ENCODE peak calls at places on chromosomes 16 and 17, in ten cellular contexts. T is aorta; W is H9; V is CD8-positive, alpha-beta T cell; A is endothelial cell of umbilical vein; C is mucosa of descending colon; N is psoas muscle; P is left lung; K is cardiac muscle cell; H is testis. X is an unnamed sample. For H3K4me1, the result is how much of the 10 kb centered on the place peaks cover.

GRCh38 chr17:42413464-42414040 is 9.5 kb downstream of the CAVIN1 start:
- DNase-seq in V (no peak), N (no peak), K (no peak), A (no peak), H (no peak), C (no peak), T (peak), W (no peak), P (no peak), X (no peak)

GRCh38 chr16:56944954-56945839 is 13.3 kb downstream of the HERPUD1 start:
- DNase-seq in K (no peak), N (no peak), A (no peak), H (peak), V (no peak), W (no peak), T (no peak), P (no peak), C (no peak), X (no peak)

GRCh38 chr17:3552916-3553315 is 4.7 kb downstream of the TRPV3 start:
- DNase-seq in A (no peak), V (no peak), T (no peak), H (no peak), N (no peak), K (no peak), C (no peak), P (no peak), W (peak), X (no peak)

GRCh38 chr17:81666092-81666341 is 388 bp downstream of the OXLD1 start:
- DNase-seq in P (no peak), A (no peak), C (no peak), N (no peak), H (peak), V (no peak), T (no peak), W (peak), K (peak), X (no peak)

GRCh38 chr16:7113949-7114348 is 218.7 kb upstream of the RBFOX1 start:
- DNase-seq in T (no peak), W (no peak), A (no peak), K (no peak), H (no peak), N (no peak), V (no peak), P (no peak), C (no peak), X (no peak)

GRCh38 chr16:71467810-71468209 is 5.8 kb upstream of the ZNF23 start:
- DNase-seq in K (peak), T (no peak), P (no peak), N (no peak), H (peak), A (peak), W (peak), V (no peak), C (peak), X (no peak)

GRCh38 chr16:88505405-88506082 is 52.5 kb downstream of the ZFPM1 start:
- DNase-seq in T (no peak), V (peak), H (peak), C (peak), A (no peak), N (peak), W (peak), P (no peak), K (peak), X (no peak)

GRCh38 chr17:1649116-1649843 is 386 bp downstream of the RILP start:
- DNase-seq in V (no peak), W (no peak), H (peak), N (peak), A (peak), K (peak), P (peak), T (peak), C (peak), X (no peak)

GRCh38 chr16:80158766-80159165 is 382.0 kb upstream of the DYNLRB2 start:
- DNase-seq in T (no peak), W (no peak), V (no peak), C (no peak), H (no peak), A (peak), P (no peak), N (no peak), K (no peak), X (no peak)

GRCh38 chr17:34859652-34860051 is 101.6 kb downstream of the CCT6B start:
- DNase-seq in K (no peak), C (no peak), T (no peak), H (no peak), W (no peak), V (no peak), P (no peak), N (no peak), A (no peak), X (no peak)

DNA sequence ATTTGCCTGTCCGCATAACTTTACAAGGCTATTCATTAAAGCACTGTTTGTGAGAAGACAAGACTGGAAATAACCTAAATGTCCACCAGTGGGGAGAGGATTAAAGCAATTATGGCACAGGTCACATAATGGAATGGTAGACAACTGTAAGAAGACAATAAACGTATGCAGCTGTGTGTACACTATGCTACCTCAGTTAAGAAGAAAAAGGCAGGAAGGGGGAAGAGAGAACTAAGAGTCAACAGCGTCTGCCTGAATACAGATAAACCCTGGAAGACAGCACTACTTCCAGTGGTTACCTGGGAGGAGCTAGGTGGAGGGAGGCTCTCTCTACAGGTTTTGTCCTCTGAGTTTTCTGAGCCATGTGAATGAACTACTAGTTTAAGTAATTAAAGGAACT is 15.3 kb downstream of the CREBBP start:
- DNase-seq in W (no peak), K (no peak), T (no peak), C (no peak), H (no peak), A (no peak), N (no peak), P (no peak), V (no peak), X (no peak)
- H3K4me1 ChIP-seq in W (under half), K (under half), T (under half), C (under half), H (under half), A (under half), N (half or more), P (half or more), V (half or more), X (half or more)

DNA sequence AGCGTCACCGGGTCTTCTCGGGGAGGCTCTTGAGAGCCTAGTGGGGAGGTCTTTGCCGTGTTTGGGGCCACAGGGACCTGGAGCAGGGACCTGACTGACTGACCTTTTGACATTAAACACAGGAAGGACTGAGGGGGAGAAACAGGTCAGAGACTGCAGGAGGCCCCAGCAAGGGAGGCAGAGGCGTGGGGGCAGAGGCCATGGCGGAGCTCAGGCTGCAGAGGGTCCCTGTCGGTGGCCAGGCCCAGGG is 41.6 kb upstream of the GSE1 start:
- DNase-seq in N (no peak), K (no peak), A (no peak), C (peak), W (no peak), T (no peak), P (peak), V (no peak), H (no peak), X (no peak)
- H3K4me1 ChIP-seq in N (half or more), K (half or more), A (under half), C (half or more), W (under half), T (under half), P (half or more), V (half or more), H (half or more), X (half or more)

GRCh38 chr16:64132686-64133085 is 989.2 kb downstream of the CDH11 start:
- DNase-seq in K (no peak), A (no peak), H (no peak), V (no peak), W (no peak), N (no peak), C (no peak), T (no peak), P (no peak), X (no peak)

GRCh38 chr16:64133396-64133795 is 988.5 kb downstream of the CDH11 start:
- DNase-seq in C (no peak), K (no peak), T (no peak), H (peak), W (no peak), A (no peak), N (no peak), P (no peak), V (no peak), X (no peak)

GRCh38 chr16:64131423-64131822 is 990.4 kb downstream of the CDH11 start:
- DNase-seq in V (no peak), N (no peak), W (no peak), P (no peak), C (no peak), K (no peak), H (no peak), T (no peak), A (no peak), X (no peak)

GRCh38 chr16:64132190-64132589 is 989.7 kb downstream of the CDH11 start:
- DNase-seq in T (no peak), K (no peak), P (no peak), H (no peak), A (no peak), W (no peak), V (no peak), N (no peak), C (no peak), X (no peak)

DNA sequence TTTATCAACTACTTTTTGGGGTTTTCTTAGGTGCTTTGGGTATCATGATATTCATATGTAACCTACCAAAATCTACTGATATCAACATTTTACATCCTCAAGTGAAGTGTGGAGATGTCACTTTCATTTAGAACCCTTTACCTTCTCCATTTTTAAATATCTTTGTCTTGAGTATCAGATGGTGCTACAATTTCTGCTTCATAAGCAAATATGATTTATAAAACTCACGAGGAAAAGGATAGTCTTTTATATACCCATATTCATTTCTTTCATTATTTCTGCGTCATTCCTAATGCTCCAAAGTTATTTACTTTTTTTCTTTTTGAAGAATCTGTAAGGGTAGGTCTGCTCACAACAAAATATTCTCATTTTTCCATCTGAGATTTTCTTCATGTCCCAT is 991.7 kb downstream of the CDH11 start:
- DNase-seq in A (no peak), T (no peak), P (no peak), H (no peak), W (no peak), C (no peak), K (no peak), V (no peak), N (no peak), X (no peak)
- H3K4me1 ChIP-seq in A (under half), T (under half), P (under half), H (under half), W (under half), C (under half), K (under half), V (under half), N (under half), X (under half)

GRCh38 chr17:78785663-78786057 is 3.6 kb upstream of the CYTH1 start:
- DNase-seq in P (no peak), C (no peak), T (no peak), H (no peak), K (no peak), W (no peak), V (no peak), N (no peak), A (no peak), X (no peak)

GRCh38 chr17:78783711-78784396 is 1.8 kb upstream of the CYTH1 start:
- DNase-seq in H (no peak), A (no peak), N (no peak), C (no peak), V (no peak), K (peak), P (no peak), T (no peak), W (no peak), X (no peak)

GRCh38 chr17:78785011-78785662 is 3.1 kb upstream of the CYTH1 start:
- DNase-seq in P (no peak), N (no peak), T (no peak), H (no peak), C (no peak), A (no peak), V (no peak), K (no peak), W (no peak), X (no peak)

GRCh38 chr17:78781339-78782304 is at the start of gene CYTH1:
- DNase-seq in W (peak), K (peak), H (peak), P (peak), V (peak), N (peak), T (peak), A (peak), C (peak), X (no peak)

DNA sequence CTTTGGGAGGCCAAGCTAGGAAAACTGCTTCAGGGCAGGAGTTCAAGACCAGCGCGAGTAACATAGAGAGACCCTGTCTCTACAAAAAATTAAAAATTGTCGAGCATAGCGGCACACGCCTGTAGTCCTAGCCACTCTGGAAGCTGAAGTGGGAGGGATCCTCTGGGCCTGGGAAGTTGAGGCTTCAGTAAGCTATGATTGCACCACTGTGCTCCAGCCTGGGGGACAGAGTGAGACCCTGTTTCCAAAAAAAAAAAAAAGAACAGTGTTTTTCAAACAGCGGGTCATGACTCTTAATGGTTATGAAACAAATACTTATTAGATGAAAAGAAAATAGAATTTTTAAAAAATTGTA is 2.3 kb upstream of the CYTH1 start:
- DNase-seq in T (no peak), W (no peak), A (no peak), H (no peak), C (no peak), N (no peak), K (no peak), P (no peak), V (no peak), X (no peak)
- H3K4me1 ChIP-seq in T (under half), W (under half), A (under half), H (under half), C (under half), N (under half), K (under half), P (under half), V (half or more), X (under half)

GRCh38 chr17:64499805-64500486 is 3.1 kb upstream of the POLG2 start:
- DNase-seq in N (no peak), V (no peak), A (no peak), W (no peak), C (no peak), H (no peak), T (no peak), K (peak), P (no peak), X (no peak)

GRCh38 chr17:64502021-64502420 is 4.1 kb downstream of the DDX5 start:
- DNase-seq in W (no peak), K (no peak), C (no peak), A (no peak), V (no peak), T (no peak), H (no peak), P (no peak), N (no peak), X (no peak)

GRCh38 chr17:64500923-64501765 is 4.3 kb upstream of the POLG2 start:
- DNase-seq in H (no peak), N (no peak), V (no peak), W (no peak), T (no peak), A (no peak), K (peak), C (no peak), P (no peak), X (no peak)

GRCh38 chr17:64498308-64499203 is 1.7 kb upstream of the POLG2 start:
- DNase-seq in N (no peak), V (no peak), P (no peak), A (no peak), C (no peak), W (no peak), K (peak), H (no peak), T (no peak), X (no peak)

DNA sequence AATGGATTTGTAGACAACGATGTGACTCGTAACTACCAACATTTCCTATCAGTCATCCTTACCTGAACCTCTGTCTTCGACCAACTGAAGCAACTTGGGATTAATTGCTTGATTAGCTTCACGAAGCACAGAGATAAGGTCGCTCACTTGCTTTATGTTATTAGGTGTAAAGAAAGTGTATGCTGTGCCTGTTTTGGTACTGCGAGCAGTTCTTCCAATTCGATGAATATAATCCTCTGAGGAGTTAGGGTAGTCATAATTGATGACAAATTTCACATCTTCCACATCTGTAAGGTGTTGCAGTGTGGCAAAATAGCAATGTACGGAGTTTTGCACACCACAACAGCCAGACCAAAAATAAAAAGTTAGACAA is 3.6 kb upstream of the POLG2 start:
- DNase-seq in N (no peak), K (peak), P (no peak), V (no peak), A (no peak), T (no peak), C (no peak), W (no peak), H (no peak), X (no peak)
- H3K4me1 ChIP-seq in N (under half), K (under half), P (half or more), V (half or more), A (half or more), T (under half), C (half or more), W (under half), H (under half), X (half or more)

GRCh38 chr17:29706045-29706431 is 83.3 kb upstream of the CORO6 start:
- DNase-seq in K (no peak), T (no peak), V (no peak), P (no peak), C (no peak), A (no peak), N (no peak), H (no peak), W (no peak), X (no peak)

GRCh38 chr17:29710891-29711418 is 88.2 kb upstream of the CORO6 start:
- DNase-seq in C (no peak), K (no peak), H (no peak), W (no peak), P (no peak), T (no peak), N (no peak), V (no peak), A (no peak), X (peak)

GRCh38 chr17:29709861-29710849 is 87.4 kb upstream of the CORO6 start:
- DNase-seq in P (no peak), C (no peak), V (no peak), N (no peak), W (no peak), H (no peak), T (no peak), A (no peak), K (no peak), X (no peak)

GRCh38 chr17:29705352-29705751 is 82.6 kb upstream of the CORO6 start:
- DNase-seq in V (no peak), T (no peak), P (no peak), H (no peak), N (no peak), K (no peak), W (no peak), C (no peak), A (no peak), X (no peak)

DNA sequence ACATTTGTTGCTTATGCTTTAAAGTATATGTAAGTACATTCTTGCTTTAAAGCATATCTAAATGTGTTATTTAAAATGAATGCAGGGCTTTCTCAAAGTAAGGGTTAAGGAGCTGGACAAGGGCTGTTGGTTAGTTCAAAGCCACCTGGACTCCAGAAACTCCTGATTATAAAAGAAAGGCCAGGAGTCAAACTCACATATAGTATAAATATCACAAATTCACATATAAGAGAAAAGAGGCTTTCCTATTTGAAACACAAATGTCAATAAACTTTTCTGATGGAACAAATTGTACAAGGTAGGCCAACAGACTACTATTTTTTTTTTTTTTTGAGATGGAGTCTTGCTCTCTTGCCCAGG is 84.5 kb upstream of the CORO6 start:
- DNase-seq in K (no peak), C (no peak), T (no peak), H (no peak), A (no peak), P (no peak), V (no peak), N (no peak), W (no peak), X (no peak)
- H3K4me1 ChIP-seq in K (under half), C (under half), T (under half), H (under half), A (under half), P (half or more), V (under half), N (half or more), W (under half), X (under half)